ENCODE peak calls at places on chromosomes 3 and 15, in seven cellular contexts. Y is LoVo; J is activated gamma-delta T cell treated with Interleukin-2 at 50 U/mL for 16 hours; M is hypothalamus; I is activated naive CD8-positive, alpha-beta T cell treated with anti-CD3 and anti-CD28 coated beads, Interleukin-2, amount 50 U/mL, for 24 hours; B is frontal cortex; G is effector memory CD8-positive, alpha-beta T cell. T is an unnamed sample.

GRCh38 chr15:83068054-83068453 is 1.0 kb upstream of the BTBD1 start:
- DNase-seq in Y (no peak), J (no peak), M (no peak), I (no peak), B (no peak), G (no peak), T (no peak)

GRCh38 chr3:111846717-111847116 is 12.3 kb upstream of the PHLDB2 start:
- DNase-seq in Y (no peak), J (no peak), M (no peak), I (no peak), B (no peak), G (no peak), T (no peak)

GRCh38 chr3:79012946-79013362 is 754.8 kb downstream of the ROBO1 start:
- DNase-seq in Y (no peak), J (no peak), M (no peak), I (no peak), B (no peak), G (no peak), T (peak)

GRCh38 chr15:68354923-68355322 is 77.0 kb downstream of the ITGA11 start:
- DNase-seq in Y (peak), J (no peak), M (no peak), I (no peak), B (no peak), G (no peak), T (no peak)

GRCh38 chr3:58607816-58608215 is 30.6 kb upstream of the FAM107A start:
- DNase-seq in Y (no peak), J (no peak), M (no peak), I (no peak), B (no peak), G (no peak), T (no peak)

GRCh38 chr15:56176996-56177395 is 66.7 kb downstream of the RFX7 start:
- DNase-seq in Y (no peak), J (no peak), M (no peak), I (no peak), B (no peak), G (no peak), T (no peak)

GRCh38 chr15:62841269-62841628 is 201.3 kb upstream of the TPM1 start:
- DNase-seq in Y (no peak), J (no peak), M (no peak), I (no peak), B (no peak), G (no peak), T (no peak)

GRCh38 chr15:65930134-65930533 is 60.8 kb downstream of the RAB11A start:
- DNase-seq in Y (no peak), J (no peak), M (no peak), I (no peak), B (no peak), G (no peak), T (no peak)

GRCh38 chr3:139292192-139292591 is 51.6 kb upstream of the MRPS22 start:
- DNase-seq in Y (no peak), J (no peak), M (no peak), I (no peak), B (no peak), G (no peak), T (no peak)

GRCh38 chr15:101067660-101068522 is 148.7 kb downstream of the LRRK1 start:
- DNase-seq in Y (no peak), J (no peak), M (no peak), I (no peak), B (no peak), G (no peak), T (no peak)

GRCh38 chr3:187167795-187168194 is 28.5 kb upstream of the RPL39L start:
- DNase-seq in Y (no peak), J (no peak), M (no peak), I (no peak), B (no peak), G (no peak), T (no peak)

GRCh38 chr3:171741377-171741776 is 68.9 kb downstream of the PLD1 start:
- DNase-seq in Y (peak), J (no peak), M (no peak), I (no peak), B (no peak), G (no peak), T (no peak)

GRCh38 chr3:19885468-19885867 is 48.5 kb downstream of the EFHB start:
- DNase-seq in Y (no peak), J (no peak), M (peak), I (peak), B (peak), G (peak), T (no peak)

GRCh38 chr3:123373535-123373987 is 75.3 kb downstream of the ADCY5 start:
- DNase-seq in Y (no peak), J (no peak), M (no peak), I (no peak), B (no peak), G (no peak), T (no peak)

GRCh38 chr3:169562988-169563774 is 100.3 kb downstream of the MECOM start:
- DNase-seq in Y (no peak), J (no peak), M (no peak), I (no peak), B (no peak), G (no peak), T (no peak)